ENCODE peak calls at places on chromosomes 6 and 20, in five cellular contexts. U is activated naive CD4-positive, alpha-beta T cell; W is GM12865; E is stimulated activated CD4-positive, alpha-beta T cell treated with anti-CD3 and anti-CD28 coated beads, Interleukin-4, amount 100 ng/mL, for 48 hours; O is tibial artery. I is an unnamed sample.

GRCh38 chr20:51958099-51958498 is 155.8 kb upstream of the SALL4 start:
- DNase-seq in U (no peak), W (no peak), E (no peak), O (no peak), I (no peak)

GRCh38 chr6:139161169-139161568 is 26.3 kb downstream of the HECA start:
- DNase-seq in U (peak; percentile 53), W (peak; percentile 26), E (no peak), O (no peak), I (peak; percentile 76)

GRCh38 chr6:134979142-134979541 is 29.2 kb upstream of the ALDH8A1 start:
- DNase-seq in U (no peak), W (peak; percentile 80), E (peak; percentile 42), O (no peak), I (no peak)

GRCh38 chr20:25160457-25160856 is 35.1 kb upstream of the ENTPD6 start:
- DNase-seq in U (no peak), W (peak; percentile 39), E (no peak), O (no peak), I (no peak)

GRCh38 chr6:96089173-96089572 is 73.4 kb downstream of the FUT9 start:
- DNase-seq in U (no peak), W (peak; percentile 3), E (no peak), O (no peak), I (peak; percentile 6)

GRCh38 chr6:157806496-157807215 is 16.4 kb upstream of the SNX9 start:
- DNase-seq in U (no peak), W (no peak), E (no peak), O (no peak), I (no peak)

GRCh38 chr20:41205313-41205712 is 68.0 kb downstream of the PLCG1 start:
- DNase-seq in U (no peak), W (no peak), E (no peak), O (no peak), I (no peak)

GRCh38 chr6:149201068-149201655 is 116.3 kb upstream of the TAB2 start:
- DNase-seq in U (no peak), W (no peak), E (no peak), O (no peak), I (no peak)

GRCh38 chr6:143901885-143902708 is 37.8 kb downstream of the ZC2HC1B start:
- DNase-seq in U (no peak), W (peak; percentile 85), E (no peak), O (peak; percentile 41), I (no peak)

GRCh38 chr6:93300661-93301060 is 118.7 kb downstream of the EPHA7 start:
- DNase-seq in U (no peak), W (no peak), E (no peak), O (no peak), I (no peak)

GRCh38 chr6:67353861-67354260 is 1281.2 kb upstream of the ADGRB3 start:
- DNase-seq in U (no peak), W (no peak), E (no peak), O (no peak), I (no peak)

GRCh38 chr6:27517928-27518787 is 45.3 kb upstream of the ZNF184 start:
- DNase-seq in U (no peak), W (peak; percentile 47), E (no peak), O (no peak), I (no peak)

GRCh38 chr6:40330301-40330721 is 256.9 kb downstream of the LRFN2 start:
- DNase-seq in U (no peak), W (no peak), E (no peak), O (no peak), I (no peak)

GRCh38 chr20:22652685-22653568 is 68.6 kb upstream of the FOXA2 start:
- DNase-seq in U (no peak), W (no peak), E (no peak), O (no peak), I (no peak)

GRCh38 chr6:55528624-55529023 is 50.4 kb downstream of the HMGCLL1 start:
- DNase-seq in U (no peak), W (peak; percentile 54), E (no peak), O (no peak), I (peak; percentile 69)

GRCh38 chr6:37036146-37036545 is 30.7 kb downstream of the FGD2 start:
- DNase-seq in U (no peak), W (no peak), E (no peak), O (no peak), I (no peak)

GRCh38 chr20:24742989-24743388 is 206.1 kb upstream of the CST7 start:
- DNase-seq in U (no peak), W (no peak), E (no peak), O (no peak), I (no peak)

GRCh38 chr6:134177753-134178229 is 125.4 kb upstream of the SLC2A12 start:
- DNase-seq in U (no peak), W (no peak), E (no peak), O (no peak), I (peak; percentile 36)

GRCh38 chr6:24666097-24666615 is 543 bp downstream of the TDP2 start:
- DNase-seq in U (peak; percentile 43), W (peak; percentile 53), E (peak; percentile 25), O (no peak), I (no peak)

GRCh38 chr20:9241232-9241692 is 172.4 kb downstream of the PLCB4 start:
- DNase-seq in U (no peak), W (no peak), E (no peak), O (no peak), I (peak; percentile 98)

GRCh38 chr20:35606127-35606526 is 9.5 kb upstream of the SPAG4 start:
- DNase-seq in U (no peak), W (no peak), E (no peak), O (no peak), I (no peak)

GRCh38 chr6:101396552-101397173 is 3.2 kb downstream of the GRIK2 start:
- DNase-seq in U (peak; percentile 4), W (peak; percentile 57), E (peak; percentile 16), O (no peak), I (peak; percentile 51)

GRCh38 chr6:140344149-140344913 is 969.9 kb upstream of the CITED2 start:
- DNase-seq in U (no peak), W (no peak), E (no peak), O (no peak), I (peak; percentile 78)

GRCh38 chr6:136180729-136181128 is 69.4 kb downstream of the MTFR2 start:
- DNase-seq in U (no peak), W (no peak), E (no peak), O (no peak), I (no peak)

GRCh38 chr6:163790296-163790840 is 375.9 kb downstream of the QKI start:
- DNase-seq in U (no peak), W (no peak), E (no peak), O (peak; percentile 35), I (no peak)

GRCh38 chr6:37624606-37625574 is 72.8 kb downstream of the MDGA1 start:
- DNase-seq in U (no peak), W (no peak), E (no peak), O (peak; percentile 31), I (peak; percentile 47)

GRCh38 chr6:44037847-44038542 is 89.3 kb downstream of the MRPL14 start:
- DNase-seq in U (no peak), W (no peak), E (no peak), O (peak; percentile 15), I (no peak)

GRCh38 chr20:62387219-62387913 is 463 bp downstream of the RPS21 start:
- DNase-seq in U (no peak), W (peak; percentile 43), E (no peak), O (no peak), I (no peak)

GRCh38 chr6:14321992-14322772 is 204.6 kb downstream of the CD83 start:
- DNase-seq in U (no peak), W (no peak), E (no peak), O (no peak), I (no peak)

GRCh38 chr20:41180599-41181333 is 43.4 kb downstream of the PLCG1 start:
- DNase-seq in U (no peak), W (no peak), E (no peak), O (no peak), I (no peak)

GRCh38 chr6:129364037-129364436 is 345.9 kb downstream of the ARHGAP18 start:
- DNase-seq in U (no peak), W (no peak), E (no peak), O (no peak), I (no peak)

GRCh38 chr6:20454201-20454824 is 52.6 kb downstream of the E2F3 start:
- DNase-seq in U (no peak), W (no peak), E (no peak), O (no peak), I (no peak)

I was measured in renal cortical epithelial cell.